ENCODE peak calls at places on chromosomes 11 and 22, in four cellular contexts. R is cardiac muscle cell, I is foreskin keratinocyte, M is OCI-LY7. N is an unnamed sample.

GRCh38 chr11:825366-826231 is 2.1 kb upstream of the CRACR2B start:
- DNase-seq in R (no peak), I (no peak), M (no peak), N (no peak)

GRCh38 chr11:81497202-81497804 is 1236.4 kb downstream of the FAM181B start:
- DNase-seq in R (peak; percentile 27), I (no peak), M (peak; percentile 40), N (peak; percentile 49)

GRCh38 chr11:130457909-130458729 is 9.7 kb downstream of the ADAMTS15 start:
- DNase-seq in R (peak; percentile 57), I (no peak), M (no peak), N (no peak)

GRCh38 chr11:17934194-17934593 is 78.7 kb downstream of the SERGEF start:
- DNase-seq in R (no peak), I (no peak), M (no peak), N (no peak)

GRCh38 chr22:44449683-44450425 is 48.2 kb downstream of the RTL6 start:
- DNase-seq in R (no peak), I (no peak), M (no peak), N (peak; percentile 31)

GRCh38 chr11:35541621-35542375 is 16.4 kb upstream of the PAMR1 start:
- DNase-seq in R (peak; percentile 93), I (no peak), M (no peak), N (no peak)

GRCh38 chr11:69953356-69953755 is 124.8 kb upstream of the ANO1 start:
- DNase-seq in R (no peak), I (no peak), M (no peak), N (no peak)

GRCh38 chr11:71473793-71474080 is 20.7 kb downstream of the NADSYN1 start:
- DNase-seq in R (no peak), I (no peak), M (no peak), N (no peak)

GRCh38 chr11:128709402-128709801 is 15.5 kb downstream of the FLI1 start:
- DNase-seq in R (peak; percentile 99), I (peak; percentile 60), M (no peak), N (peak; percentile 70)

GRCh38 chr11:67372232-67372992 is 986 bp downstream of the CLCF1 start:
- DNase-seq in R (no peak), I (no peak), M (no peak), N (peak; percentile 79)

GRCh38 chr22:29799217-29799680 is 32.1 kb downstream of the UQCR10 start:
- DNase-seq in R (peak; percentile 97), I (no peak), M (no peak), N (no peak)

GRCh38 chr11:128957204-128957482 is 14.5 kb upstream of the TP53AIP1 start:
- DNase-seq in R (no peak), I (no peak), M (no peak), N (no peak)

GRCh38 chr11:116357769-116358544 is 414.8 kb downstream of the BUD13 start:
- DNase-seq in R (peak; percentile 26), I (no peak), M (no peak), N (peak; percentile 94)

GRCh38 chr11:67355794-67356550 is 2.6 kb upstream of the POLD4 start:
- DNase-seq in R (no peak), I (no peak), M (peak; percentile 60), N (no peak)

GRCh38 chr11:128246364-128247234 is 340.8 kb downstream of the ETS1 start:
- DNase-seq in R (peak; percentile 85), I (no peak), M (no peak), N (no peak)

GRCh38 chr11:7657306-7658025 is 15.8 kb downstream of the CYB5R2 start:
- DNase-seq in R (peak; percentile 84), I (peak; percentile 26), M (no peak), N (peak; percentile 82)

GRCh38 chr11:788009-788640 is 1.8 kb downstream of the CEND1 start:
- DNase-seq in R (no peak), I (no peak), M (peak; percentile 45), N (no peak)

GRCh38 chr11:1574256-1575242 is 2.5 kb upstream of the DUSP8 start:
- DNase-seq in R (peak; percentile 47), I (no peak), M (peak; percentile 46), N (peak; percentile 86)

GRCh38 chr11:76824980-76825725 is 35.6 kb upstream of the ACER3 start:
- DNase-seq in R (no peak), I (peak; percentile 83), M (no peak), N (peak; percentile 29)

GRCh38 chr11:70167120-70167519 is 36.0 kb upstream of the FADD start:
- DNase-seq in R (no peak), I (no peak), M (no peak), N (no peak)

GRCh38 chr11:128451651-128452470 is 135.5 kb downstream of the ETS1 start:
- DNase-seq in R (peak; percentile 92), I (no peak), M (no peak), N (no peak)

GRCh38 chr11:83574516-83574915 is 288.3 kb upstream of the CCDC90B start:
- DNase-seq in R (no peak), I (peak; percentile 32), M (no peak), N (no peak)

GRCh38 chr22:42932857-42933782 is 76.0 kb upstream of the ARFGAP3 start:
- DNase-seq in R (no peak), I (no peak), M (peak; percentile 73), N (peak; percentile 34)
- H3K4me1 ChIP-seq in R (peaks cover 18% of the 10 kb centered on the region), I (peaks cover 25% of the 10 kb centered on the region), M (peaks cover 65% of the 10 kb centered on the region), N (peaks cover 5% of the 10 kb centered on the region)

GRCh38 chr11:27926056-27926455 is 181.9 kb downstream of the KIF18A start:
- DNase-seq in R (no peak), I (no peak), M (no peak), N (no peak)

GRCh38 chr11:27926469-27926868 is 181.5 kb downstream of the KIF18A start:
- DNase-seq in R (no peak), I (no peak), M (no peak), N (no peak)

GRCh38 chr11:27930946-27931345 is 177.0 kb downstream of the KIF18A start:
- DNase-seq in R (no peak), I (no peak), M (no peak), N (no peak)

GRCh38 chr11:27921472-27921871 is 186.5 kb downstream of the KIF18A start:
- DNase-seq in R (peak; percentile 10), I (no peak), M (no peak), N (no peak)

DNA sequence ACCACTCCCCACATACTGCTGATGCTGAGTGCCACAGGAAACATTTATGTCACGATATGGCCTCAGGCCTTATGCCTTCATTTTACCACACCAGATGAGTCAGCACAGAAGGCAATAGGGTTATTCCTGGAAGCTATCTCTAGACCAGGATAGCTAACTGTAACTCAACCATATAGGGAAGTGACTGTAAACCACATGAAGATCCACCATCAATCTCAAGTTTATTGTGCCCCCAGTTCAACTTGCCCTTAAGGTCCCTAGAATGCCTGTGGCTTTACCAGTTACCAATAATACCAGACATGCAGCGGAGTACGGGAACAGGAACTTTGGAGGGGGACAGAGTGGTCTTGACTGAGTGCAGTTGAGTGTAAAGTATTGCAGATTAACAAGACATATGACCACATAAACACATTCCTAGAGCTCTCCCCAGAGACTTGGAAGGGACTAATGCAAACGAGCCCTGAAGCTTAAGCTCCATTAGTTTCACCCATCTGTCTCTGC is 180.9 kb downstream of the KIF18A start:
- DNase-seq in R (peak; percentile 64), I (peak; percentile 60), M (no peak), N (no peak)
- H3K27ac ChIP-seq in R (no peak overlapping the region), I (no peak overlapping the region), M (no peak overlapping the region), N (no peak overlapping the region)

GRCh38 chr22:37569921-37570660 is 9.8 kb downstream of the LGALS2 start:
- DNase-seq in R (no peak), I (no peak), M (no peak), N (no peak)

GRCh38 chr22:37570661-37570976 is 9.3 kb downstream of the LGALS2 start:
- DNase-seq in R (no peak), I (no peak), M (no peak), N (no peak)

GRCh38 chr22:37569009-37569920 is 9.0 kb downstream of the CDC42EP1 start:
- DNase-seq in R (no peak), I (no peak), M (no peak), N (peak; percentile 96)

GRCh38 chr22:37571258-37571991 is 8.5 kb downstream of the LGALS2 start:
- DNase-seq in R (no peak), I (no peak), M (no peak), N (no peak)

GRCh38 chr22:37571992-37572373 is 7.9 kb downstream of the LGALS2 start:
- DNase-seq in R (no peak), I (no peak), M (no peak), N (no peak)
- H3K4me1 ChIP-seq in R (no peaks in the 10 kb centered on the region), I (peaks cover 12% of the 10 kb centered on the region), M (peaks cover 3% of the 10 kb centered on the region), N (peaks cover 37% of the 10 kb centered on the region)

GRCh38 chr11:106446961-106447360 is 369.5 kb downstream of the AASDHPPT start:
- DNase-seq in R (no peak), I (no peak), M (no peak), N (no peak)
- H3K27ac ChIP-seq in R (no peak overlapping the region), I (no peak overlapping the region), M (no peak overlapping the region), N (no peak overlapping the region)